ENCODE peak calls at places on chromosomes 4 and X, in four cellular contexts. One of them, this sample, is unnamed.

GRCh38 chr4:3652586-3652985 is 113.6 kb upstream of the ADRA2C start:
- DNase-seq in SK-N-SH: no peak
- DNase-seq in H1: no peak
- DNase-seq in K562: no peak
- DNase-seq in this sample: no peak

GRCh38 chr4:133081246-133081645 is 67.8 kb upstream of the PCDH10 start:
- DNase-seq in K562: no peak
- DNase-seq in H1: no peak
- DNase-seq in SK-N-SH: no peak
- DNase-seq in this sample: no peak

GRCh38 chr4:84952004-84952403 is 14.5 kb downstream of the WDFY3 start:
- DNase-seq in SK-N-SH: no peak
- DNase-seq in K562: no peak
- DNase-seq in H1: no peak
- DNase-seq in this sample: no peak

GRCh38 chr4:6343950-6344408 is 74.3 kb downstream of the WFS1 start:
- DNase-seq in K562: peak; percentile 34
- DNase-seq in SK-N-SH: no peak
- DNase-seq in H1: no peak
- DNase-seq in this sample: no peak

GRCh38 chrX:142251665-142252064 is 46.6 kb upstream of the MAGEC2 start:
- DNase-seq in H1: no peak
- DNase-seq in K562: no peak
- DNase-seq in SK-N-SH: no peak
- DNase-seq in this sample: no peak

GRCh38 chr4:135411251-135411650 is 1209.7 kb upstream of the PABPC4L start:
- DNase-seq in SK-N-SH: no peak
- DNase-seq in H1: no peak
- DNase-seq in K562: no peak
- DNase-seq in this sample: no peak

GRCh38 chr4:73815145-73815544 is 21.3 kb upstream of the CXCL6 start:
- DNase-seq in K562: no peak
- DNase-seq in H1: no peak
- DNase-seq in SK-N-SH: no peak
- DNase-seq in this sample: no peak

GRCh38 chrX:12403474-12404082 is 265.3 kb downstream of the FRMPD4 start:
- DNase-seq in K562: no peak
- DNase-seq in SK-N-SH: no peak
- DNase-seq in H1: no peak
- DNase-seq in this sample: no peak

GRCh38 chr4:6199344-6199921 is 916 bp downstream of the JAKMIP1 start:
- DNase-seq in SK-N-SH: peak; percentile 74
- DNase-seq in H1: no peak
- DNase-seq in K562: no peak
- DNase-seq in this sample: no peak

GRCh38 chrX:10175317-10175871 is 18.6 kb downstream of the CLCN4 start:
- DNase-seq in H1: no peak
- DNase-seq in SK-N-SH: no peak
- DNase-seq in K562: no peak
- DNase-seq in this sample: no peak

DNA sequence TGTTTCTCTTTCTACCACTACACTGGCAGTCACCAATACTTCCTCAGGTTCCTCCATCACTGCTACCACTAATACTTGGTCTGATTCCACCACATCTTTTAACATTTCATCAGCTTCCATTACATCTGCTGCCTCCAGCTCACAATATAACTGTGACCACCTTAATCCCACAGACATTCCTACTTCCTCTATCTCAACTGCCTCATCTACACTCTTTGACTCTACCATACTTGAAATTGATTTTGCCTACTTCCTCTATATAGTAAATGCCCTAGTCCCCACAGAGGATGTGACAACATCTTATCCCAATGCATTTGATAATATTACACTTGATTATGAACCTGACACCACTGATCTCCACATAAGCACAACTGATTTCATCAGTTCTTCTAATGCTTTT is 29.0 kb downstream of the OPRPN start:
- DNase-seq in K562: no peak
- DNase-seq in SK-N-SH: no peak
- DNase-seq in H1: no peak
- DNase-seq in this sample: no peak
- TF ChIP-seq TEAD4 in K562: no peak
- TF ChIP-seq TEAD4 in SK-N-SH: no peak
- TF ChIP-seq TEAD4 in H1: no peak
- TF ChIP-seq TEAD4 in this sample: no peak

GRCh38 chrX:9146657-9147056 is 112.7 kb upstream of the FAM9B start:
- DNase-seq in H1: no peak
- DNase-seq in K562: no peak
- DNase-seq in SK-N-SH: no peak
- DNase-seq in this sample: no peak

GRCh38 chrX:9147631-9148189 is 113.8 kb upstream of the FAM9B start:
- DNase-seq in SK-N-SH: no peak
- DNase-seq in K562: no peak
- DNase-seq in H1: peak; percentile 61
- DNase-seq in this sample: peak; percentile 24

GRCh38 chrX:9147086-9147485 is 113.2 kb upstream of the FAM9B start:
- DNase-seq in H1: no peak
- DNase-seq in K562: no peak
- DNase-seq in SK-N-SH: no peak
- DNase-seq in this sample: no peak

GRCh38 chrX:9149831-9150230 is 115.9 kb upstream of the FAM9B start:
- DNase-seq in SK-N-SH: no peak
- DNase-seq in H1: no peak
- DNase-seq in K562: no peak
- DNase-seq in this sample: no peak

DNA sequence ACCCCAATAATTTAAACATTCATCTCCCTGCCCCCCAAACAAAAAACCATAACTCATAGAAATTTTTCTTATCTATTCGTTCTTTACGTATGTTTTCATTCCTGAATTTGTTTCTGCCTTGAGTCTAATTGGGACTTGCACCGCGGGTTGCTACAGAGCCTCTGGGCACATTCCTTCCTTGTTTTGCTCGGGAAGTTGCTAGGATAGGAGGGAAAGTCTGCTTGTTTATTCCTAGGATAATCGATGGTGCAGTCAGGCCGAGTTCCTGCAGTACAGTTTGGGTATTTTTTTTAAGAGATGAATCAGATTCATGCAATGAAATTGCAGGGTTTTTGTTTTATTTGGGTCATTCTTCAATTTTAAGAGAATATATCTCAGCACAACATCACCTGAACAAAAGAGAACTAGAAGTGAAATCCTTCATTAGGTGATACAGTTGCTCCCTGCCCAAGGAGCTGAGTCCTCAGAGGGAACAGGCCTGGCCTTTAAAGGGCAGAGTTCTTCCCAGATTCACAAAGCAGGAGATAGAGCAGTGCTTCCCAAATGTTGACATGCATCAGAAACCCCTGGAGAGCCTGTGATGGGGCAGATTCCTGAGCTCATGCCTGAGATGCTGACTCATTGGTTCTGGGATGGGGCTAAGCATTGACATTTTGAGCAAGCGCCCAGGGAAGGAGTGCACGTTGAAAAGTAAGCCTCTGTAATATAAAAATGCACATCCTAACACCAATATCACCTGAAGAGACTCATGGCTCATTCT is 114.9 kb upstream of the FAM9B start:
- DNase-seq in SK-N-SH: no peak
- DNase-seq in H1: peak; percentile 29
- DNase-seq in K562: no peak
- DNase-seq in this sample: peak; percentile 18
- TF ChIP-seq TEAD4 in SK-N-SH: no peak
- TF ChIP-seq TEAD4 in H1: peak; percentile 65
- TF ChIP-seq TEAD4 in K562: no peak
- TF ChIP-seq TEAD4 in this sample: no peak

DNA sequence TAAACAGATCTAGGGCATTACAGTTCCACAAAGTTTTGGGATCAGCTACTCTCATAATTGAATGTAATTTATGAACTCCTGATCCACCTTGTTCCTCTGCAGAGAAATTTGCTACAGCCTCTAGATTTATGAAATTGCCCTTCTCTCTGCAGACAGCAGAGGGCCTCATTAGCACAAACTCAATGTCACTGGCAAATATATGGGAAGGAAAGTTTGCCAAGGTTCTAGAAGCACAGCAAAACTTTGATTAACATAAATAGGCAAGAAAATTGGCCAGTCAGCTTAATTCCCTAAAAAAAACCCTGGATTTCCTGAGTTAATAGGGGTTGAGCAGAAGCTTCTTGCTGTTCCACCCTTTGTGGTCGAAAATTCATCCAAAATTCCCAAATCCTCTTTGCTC is 31.5 kb downstream of the PRPS1 start:
- DNase-seq in SK-N-SH: peak; percentile 32
- DNase-seq in H1: no peak
- DNase-seq in K562: peak; percentile 18
- DNase-seq in this sample: no peak
- TF ChIP-seq TEAD4 in SK-N-SH: no peak
- TF ChIP-seq TEAD4 in H1: no peak
- TF ChIP-seq TEAD4 in K562: no peak
- TF ChIP-seq TEAD4 in this sample: no peak

GRCh38 chr4:69957209-69957608 is 8.3 kb downstream of the CSN2 start:
- DNase-seq in H1: no peak
- DNase-seq in SK-N-SH: no peak
- DNase-seq in K562: no peak
- DNase-seq in this sample: peak; percentile 10

GRCh38 chr4:69951602-69952001 is 13.9 kb downstream of the CSN2 start:
- DNase-seq in H1: no peak
- DNase-seq in K562: no peak
- DNase-seq in SK-N-SH: no peak
- DNase-seq in this sample: no peak
- TF ChIP-seq TEAD4 in H1: no peak
- TF ChIP-seq TEAD4 in K562: no peak
- TF ChIP-seq TEAD4 in SK-N-SH: no peak
- TF ChIP-seq TEAD4 in this sample: no peak

GRCh38 chrX:19440713-19441112 is 74.6 kb downstream of the MAP3K15 start:
- DNase-seq in SK-N-SH: no peak
- DNase-seq in H1: no peak
- DNase-seq in K562: no peak
- DNase-seq in this sample: no peak
- TF ChIP-seq TEAD4 in SK-N-SH: no peak
- TF ChIP-seq TEAD4 in H1: no peak
- TF ChIP-seq TEAD4 in K562: no peak
- TF ChIP-seq TEAD4 in this sample: no peak

GRCh38 chr4:121665371-121665770 is 31.4 kb downstream of the ANXA5 start:
- DNase-seq in K562: no peak
- DNase-seq in SK-N-SH: no peak
- DNase-seq in H1: no peak
- DNase-seq in this sample: no peak
- TF ChIP-seq TEAD4 in K562: no peak
- TF ChIP-seq TEAD4 in SK-N-SH: no peak
- TF ChIP-seq TEAD4 in H1: no peak
- TF ChIP-seq TEAD4 in this sample: no peak

GRCh38 chr4:57607616-57608150 is 497.5 kb upstream of the IGFBP7 start:
- DNase-seq in SK-N-SH: no peak
- DNase-seq in H1: no peak
- DNase-seq in K562: no peak
- DNase-seq in this sample: no peak

GRCh38 chr4:57614533-57614932 is 504.3 kb upstream of the IGFBP7 start:
- DNase-seq in K562: no peak
- DNase-seq in SK-N-SH: no peak
- DNase-seq in H1: no peak
- DNase-seq in this sample: no peak

GRCh38 chr4:57612279-57612678 is 502.1 kb upstream of the IGFBP7 start:
- DNase-seq in H1: no peak
- DNase-seq in SK-N-SH: no peak
- DNase-seq in K562: no peak
- DNase-seq in this sample: no peak
- TF ChIP-seq TEAD4 in H1: no peak
- TF ChIP-seq TEAD4 in SK-N-SH: no peak
- TF ChIP-seq TEAD4 in K562: no peak
- TF ChIP-seq TEAD4 in this sample: no peak

GRCh38 chrX:69993494-69993893 is 56.2 kb downstream of the AWAT2 start:
- DNase-seq in H1: no peak
- DNase-seq in K562: no peak
- DNase-seq in SK-N-SH: no peak
- DNase-seq in this sample: no peak

GRCh38 chrX:69991685-69992084 is 58.1 kb downstream of the AWAT2 start:
- DNase-seq in H1: no peak
- DNase-seq in SK-N-SH: no peak
- DNase-seq in K562: no peak
- DNase-seq in this sample: no peak

GRCh38 chrX:69987691-69988090 is 62.0 kb downstream of the AWAT2 start:
- DNase-seq in K562: no peak
- DNase-seq in H1: no peak
- DNase-seq in SK-N-SH: no peak
- DNase-seq in this sample: no peak

DNA sequence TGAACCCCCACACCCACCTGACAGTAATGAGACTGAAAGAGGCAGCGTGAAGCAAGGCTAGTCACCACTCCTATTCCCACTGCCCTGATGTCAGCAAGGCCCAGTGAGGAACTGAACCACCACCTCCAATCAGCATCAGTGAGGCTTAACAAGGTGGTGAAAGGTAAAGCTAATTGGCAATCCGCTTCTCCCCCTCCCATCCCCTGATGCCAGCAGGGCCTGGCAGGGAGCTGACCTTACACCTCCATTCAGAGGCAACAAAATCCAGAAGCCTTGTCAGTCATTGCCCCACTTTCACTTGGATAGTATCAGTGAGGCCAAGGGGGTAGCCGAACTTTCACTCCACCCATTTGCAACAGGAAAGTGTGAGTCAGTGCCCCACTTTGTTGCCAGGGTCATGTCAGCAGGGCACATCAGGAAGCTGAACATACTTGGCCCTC is 60.8 kb downstream of the AWAT2 start:
- DNase-seq in H1: no peak
- DNase-seq in K562: no peak
- DNase-seq in SK-N-SH: no peak
- DNase-seq in this sample: no peak
- TF ChIP-seq TEAD4 in H1: no peak
- TF ChIP-seq TEAD4 in K562: no peak
- TF ChIP-seq TEAD4 in SK-N-SH: no peak
- TF ChIP-seq TEAD4 in this sample: no peak